ENCODE peak calls at places on chromosomes 13 and 19, in six cellular contexts. W is right cardiac atrium; U is effector memory CD8-positive, alpha-beta T cell; I is stomach; R is left ventricle myocardium inferior; J is A172. Q is an unnamed sample.

GRCh38 chr19:33823341-33823740 is 26.7 kb downstream of the KCTD15 start:
- DNase-seq in J (no peak), W (peak), R (no peak), I (no peak), U (no peak), Q (no peak)

GRCh38 chr19:44657211-44657921 is 13.7 kb downstream of the PVR start:
- DNase-seq in I (peak), R (peak), U (peak), W (peak), J (no peak), Q (no peak)

GRCh38 chr19:12788682-12789097 is 2.6 kb upstream of the JUNB start:
- DNase-seq in I (peak), J (peak), R (peak), U (peak), W (peak), Q (no peak)

GRCh38 chr19:8515317-8515716 is 1.4 kb upstream of the ZNF414 start:
- DNase-seq in J (no peak), U (no peak), W (no peak), I (no peak), R (no peak), Q (no peak)

GRCh38 chr13:33262069-33262487 is 23.5 kb downstream of the STARD13 start:
- DNase-seq in W (peak), R (no peak), J (peak), I (no peak), U (no peak), Q (no peak)

GRCh38 chr19:42132851-42133528 is 744 bp upstream of the POU2F2 start:
- DNase-seq in I (peak), J (peak), R (peak), W (peak), U (peak), Q (peak)

GRCh38 chr13:40666905-40667621 is 622 bp upstream of the FOXO1 start:
- DNase-seq in U (no peak), W (peak), J (peak), R (peak), I (peak), Q (no peak)

GRCh38 chr13:80251403-80251802 is 89.5 kb downstream of the SPRY2 start:
- DNase-seq in J (peak), R (no peak), U (no peak), W (no peak), I (no peak), Q (no peak)

GRCh38 chr13:35956074-35956473 is 175.1 kb downstream of the DCLK1 start:
- DNase-seq in W (no peak), R (no peak), J (no peak), I (no peak), U (no peak), Q (no peak)

GRCh38 chr19:459724-460511 is 915 bp downstream of the SHC2 start:
- DNase-seq in U (no peak), I (peak), W (peak), J (peak), R (peak), Q (peak)

GRCh38 chr19:5592531-5592930 is 24.8 kb upstream of the TINCR start:
- DNase-seq in R (no peak), J (no peak), U (no peak), W (no peak), I (no peak), Q (no peak)

GRCh38 chr19:4454952-4455738 is 2.4 kb downstream of the UBXN6 start:
- DNase-seq in W (peak), J (peak), I (no peak), U (no peak), R (no peak), Q (no peak)

GRCh38 chr19:44876930-44877530 is 14.0 kb upstream of the TOMM40 start:
- DNase-seq in J (no peak), W (peak), R (no peak), I (no peak), U (no peak), Q (no peak)

GRCh38 chr19:33712268-33712667 is 84.4 kb upstream of the KCTD15 start:
- DNase-seq in W (no peak), I (no peak), U (no peak), J (no peak), R (no peak), Q (no peak)

GRCh38 chr19:799076-799881 is 2.0 kb downstream of the PTBP1 start:
- DNase-seq in J (no peak), W (peak), U (peak), I (no peak), R (no peak), Q (no peak)

GRCh38 chr13:23455401-23456185 is 22.1 kb upstream of the SACS start:
- DNase-seq in U (no peak), J (no peak), W (no peak), R (no peak), I (no peak), Q (no peak)

GRCh38 chr13:93248627-93249047 is 22.0 kb downstream of the GPC6 start:
- DNase-seq in W (peak), J (peak), R (no peak), I (peak), U (no peak), Q (peak)

GRCh38 chr13:47109028-47109427 is 212.2 kb upstream of the HTR2A start:
- DNase-seq in U (no peak), R (no peak), I (peak), J (no peak), W (no peak), Q (no peak)

GRCh38 chr19:13849991-13850909 is 26.7 kb upstream of the NANOS3 start:
- DNase-seq in I (peak), W (peak), R (peak), J (peak), U (peak), Q (no peak)

GRCh38 chr13:102197193-102197592 is 204.7 kb downstream of the FGF14 start:
- DNase-seq in W (no peak), I (no peak), R (no peak), U (no peak), J (peak), Q (peak)

GRCh38 chr13:71515639-71516038 is 351.4 kb downstream of the DACH1 start:
- DNase-seq in W (no peak), U (no peak), I (no peak), R (no peak), J (no peak), Q (no peak)

GRCh38 chr13:111906816-111907215 is 160.1 kb upstream of the SOX1 start:
- DNase-seq in I (no peak), U (no peak), W (no peak), J (no peak), R (no peak), Q (no peak)

GRCh38 chr13:38730332-38730731 is 43.5 kb downstream of the FREM2 start:
- DNase-seq in W (no peak), R (no peak), U (no peak), I (no peak), J (no peak), Q (no peak)

GRCh38 chr19:43606569-43607229 is 5.2 kb upstream of the SRRM5 start:
- DNase-seq in I (no peak), J (no peak), W (no peak), U (no peak), R (no peak), Q (no peak)

GRCh38 chr13:43720780-43721397 is 65.9 kb downstream of the ENOX1 start:
- DNase-seq in J (no peak), W (no peak), I (no peak), U (no peak), R (no peak), Q (no peak)